ENCODE peak calls at places on chromosome 4, in seven cellular contexts. I, H, T, U, L, O and W are unnamed samples.

GRCh38 chr4:56828784-56829535 is 7.5 kb upstream of the SPINK2 start:
- DNase-seq in U (no peak), I (peak; percentile 92), T (no peak), O (no peak), L (no peak), H (no peak), W (no peak)

GRCh38 chr4:108821056-108821925 is 58.4 kb upstream of the ETNPPL start:
- DNase-seq in I (peak; percentile 11), H (no peak), L (no peak), T (no peak), O (no peak), U (no peak), W (no peak)

GRCh38 chr4:28354874-28355273 is 1494.2 kb downstream of the STIM2 start:
- DNase-seq in H (no peak), O (no peak), I (no peak), U (no peak), L (no peak), T (no peak), W (no peak)

GRCh38 chr4:80201326-80202151 is 4.2 kb downstream of the PRDM8 start:
- DNase-seq in I (peak; percentile 76), U (no peak), H (peak; percentile 74), O (no peak), T (no peak), L (no peak), W (no peak)

GRCh38 chr4:147707892-147708672 is 23.8 kb upstream of the ARHGAP10 start:
- DNase-seq in T (no peak), L (no peak), O (no peak), I (no peak), U (no peak), H (peak; percentile 77), W (no peak)

GRCh38 chr4:78654809-78655208 is 103.2 kb downstream of the ANXA3 start:
- DNase-seq in L (no peak), O (no peak), H (no peak), I (no peak), U (no peak), T (no peak), W (no peak)

GRCh38 chr4:168797176-168797575 is 212.9 kb downstream of the CBR4 start:
- DNase-seq in H (no peak), O (no peak), I (peak; percentile 92), L (no peak), U (no peak), T (no peak), W (no peak)

GRCh38 chr4:173301518-173302201 is 32.5 kb downstream of the HMGB2 start:
- DNase-seq in I (peak; percentile 48), T (no peak), U (no peak), O (no peak), L (no peak), H (no peak), W (no peak)

GRCh38 chr4:48722509-48723446 is 57.3 kb downstream of the FRYL start:
- DNase-seq in O (no peak), T (no peak), H (no peak), I (peak; percentile 72), U (no peak), L (no peak), W (no peak)

GRCh38 chr4:41678951-41679350 is 69.6 kb downstream of the PHOX2B start:
- DNase-seq in L (no peak), O (no peak), T (no peak), U (no peak), I (no peak), H (no peak), W (no peak)

GRCh38 chr4:19298998-19299397 is 952.7 kb upstream of the SLIT2 start:
- DNase-seq in I (no peak), T (no peak), H (no peak), L (no peak), U (no peak), O (no peak), W (no peak)

GRCh38 chr4:139656614-139657486 is 8.8 kb upstream of the MGST2 start:
- DNase-seq in L (peak; percentile 69), U (peak; percentile 68), I (peak; percentile 56), H (peak; percentile 72), O (peak; percentile 56), T (peak; percentile 63), W (no peak)
- H3K4me3 ChIP-seq in L (no peak overlapping the region), U (no peak overlapping the region), I (no peak overlapping the region), H (no peak overlapping the region), O (no peak overlapping the region), T (no peak overlapping the region), W (peak overlapping the region; percentile 42)

GRCh38 chr4:54228064-54228527 is 997 bp upstream of the PDGFRA start:
- DNase-seq in I (peak; percentile 57), H (peak; percentile 86), U (peak; percentile 80), T (peak; percentile 86), L (peak; percentile 88), O (peak; percentile 75), W (no peak)
- H3K27me3 ChIP-seq in I (peaks cover 7% of the 10 kb centered on the region), H (no peaks in the 10 kb centered on the region), U (peaks cover 86% of the 10 kb centered on the region), T (no peaks in the 10 kb centered on the region), L (peaks cover 95% of the 10 kb centered on the region), O (peaks cover 85% of the 10 kb centered on the region), W (no peaks in the 10 kb centered on the region)

GRCh38 chr4:3010577-3010976 is 47.2 kb downstream of the GRK4 start:
- DNase-seq in O (no peak), L (no peak), I (no peak), H (no peak), U (no peak), T (no peak), W (no peak)
- TF ChIP-seq CTCF in O (no peak), L (no peak), I (no peak), H (no peak), U (no peak), T (no peak), W (no peak)

DNA sequence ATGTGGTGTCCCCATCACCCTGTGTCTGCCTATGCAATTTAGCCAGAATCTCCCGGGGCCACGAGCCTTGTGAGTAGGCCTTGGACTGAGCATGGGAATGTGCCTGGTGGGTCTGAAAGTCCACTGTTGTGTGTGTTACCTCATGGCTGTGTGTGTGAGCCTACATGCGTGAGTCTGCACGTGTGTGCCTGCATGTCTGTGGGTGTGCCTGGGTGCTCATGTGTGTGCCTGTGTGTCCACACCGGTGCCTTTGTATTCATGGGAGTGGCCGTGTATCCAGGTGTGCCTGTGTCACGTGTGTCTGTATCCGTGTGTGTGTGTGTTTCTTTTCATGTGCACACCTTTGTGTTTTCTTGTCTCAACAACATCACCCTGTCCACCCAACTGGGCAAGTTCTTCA is 14.2 kb downstream of the ATP5ME start:
- DNase-seq in H (no peak), T (peak; percentile 33), L (no peak), U (no peak), I (no peak), O (no peak), W (no peak)
- H3K4me3 ChIP-seq in H (no peak overlapping the region), T (no peak overlapping the region), L (no peak overlapping the region), U (no peak overlapping the region), I (no peak overlapping the region), O (no peak overlapping the region), W (no peak overlapping the region)

GRCh38 chr4:111695677-111696076 is 449.6 kb upstream of the FAM241A start:
- DNase-seq in O (no peak), I (no peak), T (no peak), U (no peak), L (no peak), H (no peak), W (no peak)
- H3K27me3 ChIP-seq in O (no peaks in the 10 kb centered on the region), I (no peaks in the 10 kb centered on the region), T (no peaks in the 10 kb centered on the region), U (no peaks in the 10 kb centered on the region), L (no peaks in the 10 kb centered on the region), H (no peaks in the 10 kb centered on the region), W (no peaks in the 10 kb centered on the region)